ENCODE peak calls at places on chromosomes 13 and 19, in six cellular contexts. One of them, this sample, is unnamed.

GRCh38 chr19:14147797-14148605 is 11.6 kb upstream of the ASF1B start:
- DNase-seq in H1: no peak
- DNase-seq in A549: peak
- DNase-seq in K562: peak
- DNase-seq in WTC11: peak
- DNase-seq in HepG2: peak
- DNase-seq in this sample: peak

GRCh38 chr13:23432589-23432988 is 913 bp downstream of the SACS start:
- DNase-seq in H1: no peak
- DNase-seq in A549: no peak
- DNase-seq in K562: no peak
- DNase-seq in WTC11: no peak
- DNase-seq in HepG2: no peak
- DNase-seq in this sample: no peak

GRCh38 chr19:485583-486236 is 10.6 kb upstream of the MADCAM1 start:
- DNase-seq in H1: no peak
- DNase-seq in A549: no peak
- DNase-seq in K562: no peak
- DNase-seq in WTC11: no peak
- DNase-seq in HepG2: peak
- DNase-seq in this sample: no peak

GRCh38 chr19:43546581-43546980 is 13.6 kb downstream of the ZNF575 start:
- DNase-seq in H1: no peak
- DNase-seq in A549: no peak
- DNase-seq in K562: no peak
- DNase-seq in WTC11: no peak
- DNase-seq in HepG2: no peak
- DNase-seq in this sample: no peak

GRCh38 chr13:45786293-45786920 is 65.1 kb downstream of the SIAH3 start:
- DNase-seq in H1: no peak
- DNase-seq in A549: no peak
- DNase-seq in K562: no peak
- DNase-seq in WTC11: no peak
- DNase-seq in HepG2: no peak
- DNase-seq in this sample: no peak

GRCh38 chr13:114311908-114312307 is 2.4 kb upstream of the CHAMP1 start:
- DNase-seq in H1: no peak
- DNase-seq in A549: no peak
- DNase-seq in K562: no peak
- DNase-seq in WTC11: no peak
- DNase-seq in HepG2: no peak
- DNase-seq in this sample: no peak

GRCh38 chr19:33397536-33398360 is 24.2 kb downstream of the CEBPG start:
- DNase-seq in H1: no peak
- DNase-seq in A549: no peak
- DNase-seq in K562: peak
- DNase-seq in WTC11: peak
- DNase-seq in HepG2: peak
- DNase-seq in this sample: no peak

GRCh38 chr19:46303702-46304397 is 7.0 kb downstream of the HIF3A start:
- DNase-seq in H1: peak
- DNase-seq in A549: peak
- DNase-seq in K562: peak
- DNase-seq in WTC11: peak
- DNase-seq in HepG2: no peak
- DNase-seq in this sample: no peak

GRCh38 chr13:111855786-111856185 is 211.2 kb upstream of the SOX1 start:
- DNase-seq in H1: no peak
- DNase-seq in A549: no peak
- DNase-seq in K562: no peak
- DNase-seq in WTC11: no peak
- DNase-seq in HepG2: no peak
- DNase-seq in this sample: no peak

GRCh38 chr19:8639821-8640401 is 9.5 kb downstream of the NFILZ start:
- DNase-seq in H1: no peak
- DNase-seq in A549: peak
- DNase-seq in K562: no peak
- DNase-seq in WTC11: no peak
- DNase-seq in HepG2: no peak
- DNase-seq in this sample: no peak

GRCh38 chr13:111853146-111853545 is 213.8 kb upstream of the SOX1 start:
- DNase-seq in H1: no peak
- DNase-seq in A549: no peak
- DNase-seq in K562: no peak
- DNase-seq in WTC11: no peak
- DNase-seq in HepG2: no peak
- DNase-seq in this sample: no peak

GRCh38 chr19:49210108-49210900 is 52.7 kb downstream of the TRPM4 start:
- DNase-seq in H1: peak
- DNase-seq in A549: peak
- DNase-seq in K562: peak
- DNase-seq in WTC11: peak
- DNase-seq in HepG2: no peak
- DNase-seq in this sample: peak

GRCh38 chr19:55384576-55385235 is 614 bp upstream of the TMEM238 start:
- DNase-seq in H1: no peak
- DNase-seq in A549: no peak
- DNase-seq in K562: no peak
- DNase-seq in WTC11: no peak
- DNase-seq in HepG2: no peak
- DNase-seq in this sample: no peak

GRCh38 chr13:32905864-32906180 is 110.4 kb upstream of the KL start:
- DNase-seq in H1: no peak
- DNase-seq in A549: no peak
- DNase-seq in K562: no peak
- DNase-seq in WTC11: no peak
- DNase-seq in HepG2: no peak
- DNase-seq in this sample: no peak

GRCh38 chr19:48812094-48812929 is 1.5 kb upstream of the BCAT2 start:
- DNase-seq in H1: no peak
- DNase-seq in A549: peak
- DNase-seq in K562: peak
- DNase-seq in WTC11: peak
- DNase-seq in HepG2: peak
- DNase-seq in this sample: peak

GRCh38 chr19:38869160-38869835 is 8.8 kb downstream of the RINL start:
- DNase-seq in H1: no peak
- DNase-seq in A549: no peak
- DNase-seq in K562: no peak
- DNase-seq in WTC11: peak
- DNase-seq in HepG2: no peak
- DNase-seq in this sample: no peak

GRCh38 chr13:112808377-112809140 is 118.7 kb downstream of the ATP11A start:
- DNase-seq in H1: no peak
- DNase-seq in A549: no peak
- DNase-seq in K562: no peak
- DNase-seq in WTC11: no peak
- DNase-seq in HepG2: no peak
- DNase-seq in this sample: no peak

GRCh38 chr13:25292301-25292700 is 5.0 kb upstream of the MTMR6 start:
- DNase-seq in H1: no peak
- DNase-seq in A549: no peak
- DNase-seq in K562: peak
- DNase-seq in WTC11: no peak
- DNase-seq in HepG2: no peak
- DNase-seq in this sample: no peak

GRCh38 chr19:10112895-10113591 is 1.6 kb downstream of the P2RY11 start:
- DNase-seq in H1: no peak
- DNase-seq in A549: peak
- DNase-seq in K562: peak
- DNase-seq in WTC11: peak
- DNase-seq in HepG2: peak
- DNase-seq in this sample: no peak

GRCh38 chr13:20672772-20673171 is 30.7 kb upstream of the IL17D start:
- DNase-seq in H1: no peak
- DNase-seq in A549: no peak
- DNase-seq in K562: no peak
- DNase-seq in WTC11: no peak
- DNase-seq in HepG2: no peak
- DNase-seq in this sample: no peak

GRCh38 chr13:20667857-20668256 is 35.6 kb upstream of the IL17D start:
- DNase-seq in H1: no peak
- DNase-seq in A549: no peak
- DNase-seq in K562: no peak
- DNase-seq in WTC11: no peak
- DNase-seq in HepG2: no peak
- DNase-seq in this sample: no peak

GRCh38 chr13:20673711-20674110 is 29.8 kb upstream of the IL17D start:
- DNase-seq in H1: no peak
- DNase-seq in A549: no peak
- DNase-seq in K562: no peak
- DNase-seq in WTC11: no peak
- DNase-seq in HepG2: no peak
- DNase-seq in this sample: no peak

GRCh38 chr13:20669162-20669561 is 34.3 kb upstream of the IL17D start:
- DNase-seq in H1: no peak
- DNase-seq in A549: no peak
- DNase-seq in K562: no peak
- DNase-seq in WTC11: no peak
- DNase-seq in HepG2: no peak
- DNase-seq in this sample: no peak

DNA sequence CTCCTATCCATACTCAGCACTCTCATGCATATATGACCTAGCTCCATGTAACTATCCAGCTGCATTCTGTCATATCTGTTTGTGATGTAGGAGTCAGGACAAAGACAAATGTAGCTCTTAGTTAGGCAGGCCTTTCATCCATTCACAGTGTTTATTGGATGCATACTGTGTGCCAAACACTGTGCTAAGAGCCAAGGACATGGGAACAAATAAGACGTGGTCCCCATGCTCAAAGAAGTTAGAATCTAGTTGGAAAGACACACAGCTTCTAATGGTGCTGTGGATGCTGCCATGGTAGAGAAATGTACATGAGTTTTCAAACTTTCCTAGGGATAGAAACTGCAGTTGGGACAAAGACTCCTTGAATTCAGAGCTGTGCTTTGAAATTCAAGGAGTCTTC is 31.7 kb upstream of the IL17D start:
- DNase-seq in H1: no peak
- DNase-seq in A549: no peak
- DNase-seq in K562: no peak
- DNase-seq in WTC11: no peak
- DNase-seq in HepG2: no peak
- DNase-seq in this sample: no peak
- TF ChIP-seq JUN in H1: no peak
- TF ChIP-seq JUN in A549: no peak
- TF ChIP-seq JUN in K562: no peak
- TF ChIP-seq JUN in WTC11: no peak
- TF ChIP-seq JUN in HepG2: no peak
- TF ChIP-seq JUN in this sample: no peak

GRCh38 chr13:77697208-77698103 is at the start of gene SLAIN1:
- DNase-seq in H1: peak
- DNase-seq in A549: peak
- DNase-seq in K562: peak
- DNase-seq in WTC11: peak
- DNase-seq in HepG2: peak
- DNase-seq in this sample: peak

GRCh38 chr13:77699059-77699680 is 1.7 kb downstream of the SLAIN1 start:
- DNase-seq in H1: no peak
- DNase-seq in A549: no peak
- DNase-seq in K562: no peak
- DNase-seq in WTC11: no peak
- DNase-seq in HepG2: no peak
- DNase-seq in this sample: no peak

GRCh38 chr13:77696863-77697207 is 652 bp upstream of the SLAIN1 start:
- DNase-seq in H1: no peak
- DNase-seq in A549: no peak
- DNase-seq in K562: no peak
- DNase-seq in WTC11: no peak
- DNase-seq in HepG2: no peak
- DNase-seq in this sample: peak

GRCh38 chr13:77696006-77696862 is 1.3 kb upstream of the SLAIN1 start:
- DNase-seq in H1: no peak
- DNase-seq in A549: no peak
- DNase-seq in K562: peak
- DNase-seq in WTC11: no peak
- DNase-seq in HepG2: no peak
- DNase-seq in this sample: peak

GRCh38 chr13:77698211-77699058 is 948 bp downstream of the SLAIN1 start:
- DNase-seq in H1: no peak
- DNase-seq in A549: no peak
- DNase-seq in K562: peak
- DNase-seq in WTC11: peak
- DNase-seq in HepG2: no peak
- DNase-seq in this sample: peak
- TF ChIP-seq JUN in H1: no peak
- TF ChIP-seq JUN in A549: no peak
- TF ChIP-seq JUN in K562: no peak
- TF ChIP-seq JUN in WTC11: no peak
- TF ChIP-seq JUN in HepG2: no peak
- TF ChIP-seq JUN in this sample: no peak

GRCh38 chr13:41603917-41604316 is 146.6 kb downstream of the RGCC start:
- DNase-seq in H1: no peak
- DNase-seq in A549: peak
- DNase-seq in K562: peak
- DNase-seq in WTC11: no peak
- DNase-seq in HepG2: no peak
- DNase-seq in this sample: peak

GRCh38 chr13:41608111-41608510 is 150.8 kb downstream of the RGCC start:
- DNase-seq in H1: no peak
- DNase-seq in A549: no peak
- DNase-seq in K562: no peak
- DNase-seq in WTC11: no peak
- DNase-seq in HepG2: no peak
- DNase-seq in this sample: no peak

GRCh38 chr13:41605319-41606285 is 148.3 kb downstream of the RGCC start:
- DNase-seq in H1: no peak
- DNase-seq in A549: no peak
- DNase-seq in K562: no peak
- DNase-seq in WTC11: no peak
- DNase-seq in HepG2: peak
- DNase-seq in this sample: no peak

GRCh38 chr13:41608779-41609178 is 151.4 kb downstream of the RGCC start:
- DNase-seq in H1: no peak
- DNase-seq in A549: no peak
- DNase-seq in K562: no peak
- DNase-seq in WTC11: no peak
- DNase-seq in HepG2: no peak
- DNase-seq in this sample: no peak

DNA sequence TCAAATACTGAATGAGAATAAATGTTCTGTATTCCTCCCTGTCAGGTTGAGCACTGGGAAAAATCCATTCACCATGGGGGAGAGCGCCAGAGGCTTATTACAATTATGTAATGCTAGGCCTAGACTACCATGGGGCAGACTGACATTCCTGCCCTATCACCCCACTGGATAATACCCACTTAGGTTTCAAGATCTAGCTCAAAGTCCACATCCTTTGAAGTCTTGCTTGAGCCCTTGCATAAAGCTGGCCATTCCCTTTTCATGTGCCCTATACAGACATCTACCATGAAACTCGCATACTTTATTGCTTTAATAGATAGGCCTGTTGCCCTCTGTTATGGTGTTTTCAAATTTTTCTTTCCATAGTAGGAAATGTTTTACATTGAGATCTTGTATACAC is 149.3 kb downstream of the RGCC start:
- DNase-seq in H1: no peak
- DNase-seq in A549: no peak
- DNase-seq in K562: no peak
- DNase-seq in WTC11: no peak
- DNase-seq in HepG2: peak
- DNase-seq in this sample: no peak
- TF ChIP-seq JUN in H1: no peak
- TF ChIP-seq JUN in A549: no peak
- TF ChIP-seq JUN in K562: no peak
- TF ChIP-seq JUN in WTC11: no peak
- TF ChIP-seq JUN in HepG2: no peak
- TF ChIP-seq JUN in this sample: no peak

GRCh38 chr13:77230560-77230959 is 96.3 kb downstream of the MYCBP2 start:
- DNase-seq in H1: no peak
- DNase-seq in A549: no peak
- DNase-seq in K562: no peak
- DNase-seq in WTC11: no peak
- DNase-seq in HepG2: no peak
- DNase-seq in this sample: no peak
- TF ChIP-seq JUN in H1: no peak
- TF ChIP-seq JUN in A549: no peak
- TF ChIP-seq JUN in K562: no peak
- TF ChIP-seq JUN in WTC11: no peak
- TF ChIP-seq JUN in HepG2: no peak
- TF ChIP-seq JUN in this sample: no peak